ENCODE peak calls at places on chromosomes 6 and 20, in eight cellular contexts. One of them, this sample, is unnamed.

GRCh38 chr6:51893356-51893755 is 194.1 kb downstream of the PKHD1 start:
- DNase-seq in stomach: no peak
- DNase-seq in prostate gland: no peak
- DNase-seq in HCT116: no peak
- DNase-seq in A549: no peak
- DNase-seq in spleen: no peak
- DNase-seq in IMR-90: no peak
- DNase-seq in heart left ventricle: no peak
- DNase-seq in this sample: no peak

GRCh38 chr6:119612176-119612870 is 262.8 kb upstream of the MAN1A1 start:
- DNase-seq in A549: no peak
- DNase-seq in prostate gland: no peak
- DNase-seq in IMR-90: peak
- DNase-seq in HCT116: no peak
- DNase-seq in heart left ventricle: no peak
- DNase-seq in stomach: no peak
- DNase-seq in spleen: no peak
- DNase-seq in this sample: no peak

GRCh38 chr6:159221486-159222170 is 52.4 kb downstream of the FNDC1 start:
- DNase-seq in HCT116: no peak
- DNase-seq in spleen: no peak
- DNase-seq in stomach: no peak
- DNase-seq in A549: no peak
- DNase-seq in prostate gland: no peak
- DNase-seq in heart left ventricle: no peak
- DNase-seq in IMR-90: no peak
- DNase-seq in this sample: no peak

GRCh38 chr6:131460603-131460995 is 112.4 kb upstream of the ARG1 start:
- DNase-seq in HCT116: no peak
- DNase-seq in IMR-90: no peak
- DNase-seq in spleen: no peak
- DNase-seq in stomach: no peak
- DNase-seq in prostate gland: no peak
- DNase-seq in heart left ventricle: no peak
- DNase-seq in A549: no peak
- DNase-seq in this sample: no peak

GRCh38 chr6:41336824-41337223 is 1.4 kb downstream of the NCR2 start:
- DNase-seq in A549: no peak
- DNase-seq in prostate gland: no peak
- DNase-seq in HCT116: no peak
- DNase-seq in IMR-90: no peak
- DNase-seq in stomach: no peak
- DNase-seq in heart left ventricle: no peak
- DNase-seq in spleen: no peak
- DNase-seq in this sample: no peak

GRCh38 chr20:12411246-12411940 is 493.7 kb downstream of the BTBD3 start:
- DNase-seq in stomach: no peak
- DNase-seq in prostate gland: no peak
- DNase-seq in IMR-90: no peak
- DNase-seq in heart left ventricle: no peak
- DNase-seq in A549: no peak
- DNase-seq in spleen: no peak
- DNase-seq in HCT116: no peak
- DNase-seq in this sample: no peak

GRCh38 chr6:110895907-110896608 is 21.5 kb downstream of the AMD1 start:
- DNase-seq in HCT116: no peak
- DNase-seq in stomach: no peak
- DNase-seq in spleen: no peak
- DNase-seq in prostate gland: no peak
- DNase-seq in heart left ventricle: no peak
- DNase-seq in A549: no peak
- DNase-seq in IMR-90: no peak
- DNase-seq in this sample: no peak

GRCh38 chr20:31475032-31475431 is at the start of the genes DEFB124 and REM1:
- DNase-seq in IMR-90: no peak
- DNase-seq in prostate gland: no peak
- DNase-seq in spleen: no peak
- DNase-seq in heart left ventricle: peak
- DNase-seq in HCT116: no peak
- DNase-seq in A549: no peak
- DNase-seq in stomach: no peak
- DNase-seq in this sample: no peak

GRCh38 chr6:2999005-2999620 is 581 bp upstream of the NQO2 start:
- DNase-seq in HCT116: no peak
- DNase-seq in IMR-90: peak
- DNase-seq in A549: peak
- DNase-seq in spleen: no peak
- DNase-seq in prostate gland: no peak
- DNase-seq in heart left ventricle: no peak
- DNase-seq in stomach: peak
- DNase-seq in this sample: peak

GRCh38 chr6:90411292-90411781 is 114.7 kb upstream of the BACH2 start:
- DNase-seq in stomach: peak
- DNase-seq in spleen: no peak
- DNase-seq in A549: peak
- DNase-seq in IMR-90: no peak
- DNase-seq in HCT116: peak
- DNase-seq in heart left ventricle: no peak
- DNase-seq in prostate gland: no peak
- DNase-seq in this sample: no peak

GRCh38 chr6:84525907-84526306 is 238.5 kb downstream of the TBX18 start:
- DNase-seq in prostate gland: no peak
- DNase-seq in heart left ventricle: no peak
- DNase-seq in IMR-90: no peak
- DNase-seq in spleen: no peak
- DNase-seq in HCT116: no peak
- DNase-seq in stomach: no peak
- DNase-seq in A549: no peak
- DNase-seq in this sample: no peak

GRCh38 chr6:98747960-98748359 is 86.4 kb upstream of the POU3F2 start:
- DNase-seq in stomach: no peak
- DNase-seq in IMR-90: no peak
- DNase-seq in prostate gland: no peak
- DNase-seq in HCT116: no peak
- DNase-seq in heart left ventricle: no peak
- DNase-seq in spleen: no peak
- DNase-seq in A549: no peak
- DNase-seq in this sample: no peak

GRCh38 chr6:43014434-43014909 is 423 bp downstream of the KLHDC3 start:
- DNase-seq in stomach: no peak
- DNase-seq in spleen: no peak
- DNase-seq in HCT116: no peak
- DNase-seq in A549: no peak
- DNase-seq in IMR-90: peak
- DNase-seq in prostate gland: no peak
- DNase-seq in heart left ventricle: no peak
- DNase-seq in this sample: no peak

GRCh38 chr6:119137194-119138072 is 59.0 kb upstream of the FAM184A start:
- DNase-seq in stomach: no peak
- DNase-seq in IMR-90: peak
- DNase-seq in HCT116: no peak
- DNase-seq in spleen: no peak
- DNase-seq in A549: no peak
- DNase-seq in heart left ventricle: no peak
- DNase-seq in prostate gland: peak
- DNase-seq in this sample: no peak

GRCh38 chr6:105594821-105595220 is 191.9 kb upstream of the PREP start:
- DNase-seq in HCT116: no peak
- DNase-seq in spleen: no peak
- DNase-seq in A549: peak
- DNase-seq in IMR-90: peak
- DNase-seq in prostate gland: no peak
- DNase-seq in stomach: no peak
- DNase-seq in heart left ventricle: no peak
- DNase-seq in this sample: no peak

GRCh38 chr6:105678516-105678915 is 275.6 kb upstream of the PREP start:
- DNase-seq in stomach: no peak
- DNase-seq in IMR-90: peak
- DNase-seq in heart left ventricle: no peak
- DNase-seq in prostate gland: peak
- DNase-seq in spleen: no peak
- DNase-seq in HCT116: no peak
- DNase-seq in A549: no peak
- DNase-seq in this sample: no peak

GRCh38 chr6:56835612-56836011 is 119.3 kb upstream of the BEND6 start:
- DNase-seq in heart left ventricle: no peak
- DNase-seq in HCT116: no peak
- DNase-seq in A549: no peak
- DNase-seq in stomach: no peak
- DNase-seq in IMR-90: no peak
- DNase-seq in prostate gland: no peak
- DNase-seq in spleen: no peak
- DNase-seq in this sample: no peak

GRCh38 chr20:58519940-58520712 is 4.9 kb upstream of the APCDD1L start:
- DNase-seq in A549: no peak
- DNase-seq in spleen: no peak
- DNase-seq in HCT116: no peak
- DNase-seq in stomach: no peak
- DNase-seq in prostate gland: no peak
- DNase-seq in heart left ventricle: no peak
- DNase-seq in IMR-90: no peak
- DNase-seq in this sample: no peak

GRCh38 chr6:139402935-139403386 is 28.5 kb upstream of the CITED2 start:
- DNase-seq in HCT116: no peak
- DNase-seq in prostate gland: no peak
- DNase-seq in A549: no peak
- DNase-seq in IMR-90: peak
- DNase-seq in heart left ventricle: no peak
- DNase-seq in stomach: no peak
- DNase-seq in spleen: no peak
- DNase-seq in this sample: no peak

GRCh38 chr20:23566199-23566932 is 1.9 kb downstream of the CST9L start:
- DNase-seq in prostate gland: no peak
- DNase-seq in stomach: no peak
- DNase-seq in HCT116: no peak
- DNase-seq in IMR-90: no peak
- DNase-seq in heart left ventricle: no peak
- DNase-seq in A549: no peak
- DNase-seq in spleen: peak
- DNase-seq in this sample: no peak

GRCh38 chr20:62141397-62142251 is 1.6 kb downstream of the PSMA7 start:
- DNase-seq in spleen: no peak
- DNase-seq in HCT116: no peak
- DNase-seq in IMR-90: peak
- DNase-seq in A549: peak
- DNase-seq in stomach: no peak
- DNase-seq in prostate gland: no peak
- DNase-seq in heart left ventricle: no peak
- DNase-seq in this sample: no peak

GRCh38 chr20:43579861-43580793 is 10.6 kb upstream of the IFT52 start:
- DNase-seq in prostate gland: no peak
- DNase-seq in IMR-90: no peak
- DNase-seq in HCT116: no peak
- DNase-seq in heart left ventricle: no peak
- DNase-seq in A549: no peak
- DNase-seq in stomach: no peak
- DNase-seq in spleen: peak
- DNase-seq in this sample: no peak

GRCh38 chr20:25389858-25390537 is 637 bp downstream of the ABHD12 start:
- DNase-seq in stomach: peak
- DNase-seq in IMR-90: no peak
- DNase-seq in spleen: peak
- DNase-seq in heart left ventricle: peak
- DNase-seq in prostate gland: peak
- DNase-seq in A549: no peak
- DNase-seq in HCT116: no peak
- DNase-seq in this sample: peak

GRCh38 chr6:158784505-158784904 is 34.7 kb downstream of the EZR start:
- DNase-seq in spleen: no peak
- DNase-seq in HCT116: no peak
- DNase-seq in IMR-90: peak
- DNase-seq in stomach: peak
- DNase-seq in A549: no peak
- DNase-seq in heart left ventricle: no peak
- DNase-seq in prostate gland: no peak
- DNase-seq in this sample: no peak

GRCh38 chr20:49103019-49103418 is 56.9 kb downstream of the CSE1L start:
- DNase-seq in IMR-90: no peak
- DNase-seq in A549: no peak
- DNase-seq in spleen: no peak
- DNase-seq in heart left ventricle: no peak
- DNase-seq in prostate gland: no peak
- DNase-seq in stomach: no peak
- DNase-seq in HCT116: no peak
- DNase-seq in this sample: no peak
- TF ChIP-seq POLR2A in IMR-90: no peak
- TF ChIP-seq POLR2A in A549: no peak
- TF ChIP-seq POLR2A in spleen: no peak
- TF ChIP-seq POLR2A in heart left ventricle: no peak
- TF ChIP-seq POLR2A in prostate gland: no peak
- TF ChIP-seq POLR2A in stomach: no peak
- TF ChIP-seq POLR2A in HCT116: no peak
- TF ChIP-seq POLR2A in this sample: no peak

GRCh38 chr20:50098259-50098658 is 14.7 kb downstream of the UBE2V1 start:
- DNase-seq in IMR-90: no peak
- DNase-seq in spleen: no peak
- DNase-seq in HCT116: no peak
- DNase-seq in heart left ventricle: no peak
- DNase-seq in A549: no peak
- DNase-seq in stomach: no peak
- DNase-seq in prostate gland: no peak
- DNase-seq in this sample: no peak
- TF ChIP-seq POLR2A in IMR-90: no peak
- TF ChIP-seq POLR2A in spleen: no peak
- TF ChIP-seq POLR2A in HCT116: no peak
- TF ChIP-seq POLR2A in heart left ventricle: no peak
- TF ChIP-seq POLR2A in A549: no peak
- TF ChIP-seq POLR2A in stomach: no peak
- TF ChIP-seq POLR2A in prostate gland: no peak
- TF ChIP-seq POLR2A in this sample: no peak

GRCh38 chr20:36584018-36584481 is 10.7 kb downstream of the TGIF2 start:
- DNase-seq in prostate gland: no peak
- DNase-seq in spleen: no peak
- DNase-seq in stomach: no peak
- DNase-seq in A549: no peak
- DNase-seq in IMR-90: no peak
- DNase-seq in HCT116: no peak
- DNase-seq in heart left ventricle: no peak
- DNase-seq in this sample: no peak
- TF ChIP-seq POLR2A in prostate gland: no peak
- TF ChIP-seq POLR2A in spleen: no peak
- TF ChIP-seq POLR2A in stomach: no peak
- TF ChIP-seq POLR2A in A549: no peak
- TF ChIP-seq POLR2A in IMR-90: no peak
- TF ChIP-seq POLR2A in HCT116: no peak
- TF ChIP-seq POLR2A in heart left ventricle: no peak
- TF ChIP-seq POLR2A in this sample: no peak

DNA sequence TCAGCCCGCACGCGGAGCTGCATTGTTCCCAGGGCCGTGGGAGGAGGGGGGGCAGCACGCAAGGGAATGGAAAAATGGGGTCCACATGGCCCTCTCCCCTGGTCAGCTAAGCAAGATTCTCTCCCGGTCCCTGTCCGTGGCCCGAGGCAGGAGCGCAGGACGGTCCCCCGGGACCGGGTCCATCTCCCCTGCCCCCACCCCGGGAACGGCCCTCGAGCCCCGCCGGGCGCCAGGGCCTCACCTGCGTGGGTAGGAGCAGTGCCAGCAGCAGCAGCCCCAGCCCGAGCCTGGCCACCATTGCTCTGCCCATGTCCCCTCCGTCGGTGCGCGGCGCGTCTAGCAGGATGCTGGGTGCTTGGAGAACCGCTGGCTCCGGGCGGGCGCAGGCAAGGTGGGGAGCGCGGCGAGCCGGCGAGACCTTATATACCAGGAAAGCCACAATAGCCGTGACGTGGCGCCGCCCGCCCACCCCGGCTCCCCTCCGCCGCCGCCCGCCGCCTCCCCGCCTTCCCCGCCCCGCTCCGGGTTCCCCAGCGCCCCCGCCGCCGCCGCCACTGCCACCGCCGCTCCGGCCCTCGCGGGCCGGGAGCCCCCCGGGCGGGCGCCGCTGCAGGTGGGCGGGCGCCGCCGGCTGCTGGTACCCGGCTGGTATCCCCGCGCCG is at the start of gene CD24:
- DNase-seq in HCT116: no peak
- DNase-seq in stomach: peak
- DNase-seq in spleen: peak
- DNase-seq in IMR-90: no peak
- DNase-seq in A549: peak
- DNase-seq in heart left ventricle: no peak
- DNase-seq in prostate gland: peak
- DNase-seq in this sample: peak
- TF ChIP-seq POLR2A in HCT116: no peak
- TF ChIP-seq POLR2A in stomach: no peak
- TF ChIP-seq POLR2A in spleen: peak
- TF ChIP-seq POLR2A in IMR-90: no peak
- TF ChIP-seq POLR2A in A549: peak
- TF ChIP-seq POLR2A in heart left ventricle: no peak
- TF ChIP-seq POLR2A in prostate gland: no peak
- TF ChIP-seq POLR2A in this sample: no peak

This sample was measured in right lobe of liver.